ENCODE peak calls at places on chromosomes 6 and 20, in five cellular contexts. One of them, this sample, is unnamed.

GRCh38 chr20:63123326-63123725 is 92.6 kb downstream of the YTHDF1 start:
- DNase-seq in CD8-positive, alpha-beta memory T cell: no peak
- DNase-seq in SK-N-DZ: no peak
- DNase-seq in iPS-NIHi11: no peak
- DNase-seq in MCF 10A: no peak
- DNase-seq in this sample: no peak

GRCh38 chr20:38671186-38671585 is 53.1 kb upstream of the SLC32A1 start:
- DNase-seq in SK-N-DZ: peak
- DNase-seq in CD8-positive, alpha-beta memory T cell: no peak
- DNase-seq in MCF 10A: no peak
- DNase-seq in iPS-NIHi11: peak
- DNase-seq in this sample: no peak

GRCh38 chr6:40860443-40860842 is 178.6 kb downstream of the UNC5CL start:
- DNase-seq in MCF 10A: no peak
- DNase-seq in CD8-positive, alpha-beta memory T cell: no peak
- DNase-seq in iPS-NIHi11: no peak
- DNase-seq in SK-N-DZ: no peak
- DNase-seq in this sample: no peak

GRCh38 chr20:32580970-32581838 is 3.9 kb downstream of the NOL4L start:
- DNase-seq in iPS-NIHi11: no peak
- DNase-seq in SK-N-DZ: peak
- DNase-seq in MCF 10A: no peak
- DNase-seq in CD8-positive, alpha-beta memory T cell: peak
- DNase-seq in this sample: no peak

GRCh38 chr6:157040191-157040590 is 263.0 kb downstream of the ARID1B start:
- DNase-seq in SK-N-DZ: no peak
- DNase-seq in iPS-NIHi11: no peak
- DNase-seq in MCF 10A: no peak
- DNase-seq in CD8-positive, alpha-beta memory T cell: no peak
- DNase-seq in this sample: no peak

GRCh38 chr20:41358717-41359116 is 7.9 kb downstream of the EMILIN3 start:
- DNase-seq in MCF 10A: no peak
- DNase-seq in CD8-positive, alpha-beta memory T cell: no peak
- DNase-seq in SK-N-DZ: no peak
- DNase-seq in iPS-NIHi11: no peak
- DNase-seq in this sample: no peak

GRCh38 chr6:30399390-30400058 is 54.6 kb downstream of the RPP21 start:
- DNase-seq in SK-N-DZ: no peak
- DNase-seq in CD8-positive, alpha-beta memory T cell: no peak
- DNase-seq in iPS-NIHi11: no peak
- DNase-seq in MCF 10A: peak
- DNase-seq in this sample: no peak

GRCh38 chr6:29561618-29562181 is 2.2 kb upstream of the UBD start:
- DNase-seq in CD8-positive, alpha-beta memory T cell: no peak
- DNase-seq in SK-N-DZ: no peak
- DNase-seq in MCF 10A: no peak
- DNase-seq in iPS-NIHi11: no peak
- DNase-seq in this sample: no peak

GRCh38 chr6:48568856-48569255 is 457.9 kb upstream of the PTCHD4 start:
- DNase-seq in CD8-positive, alpha-beta memory T cell: no peak
- DNase-seq in MCF 10A: no peak
- DNase-seq in SK-N-DZ: no peak
- DNase-seq in iPS-NIHi11: no peak
- DNase-seq in this sample: no peak

GRCh38 chr6:135750081-135750480 is 101.4 kb upstream of the PDE7B start:
- DNase-seq in iPS-NIHi11: no peak
- DNase-seq in MCF 10A: no peak
- DNase-seq in CD8-positive, alpha-beta memory T cell: no peak
- DNase-seq in SK-N-DZ: no peak
- DNase-seq in this sample: no peak